ENCODE peak calls at places on chromosomes 2 and 18, in nine cellular contexts. H is uterus, U is right atrium auricular region, A is breast epithelium, N is spleen, Y is prostate gland, V is fibroblast of lung, R is esophagus squamous epithelium, X is RWPE2. Z is an unnamed sample.

GRCh38 chr2:107473145-107473544 is 353.5 kb upstream of the RGPD4 start:
- DNase-seq in H (no peak), U (no peak), A (no peak), N (no peak), Y (no peak), V (no peak), R (no peak), X (no peak), Z (no peak)

GRCh38 chr2:135043345-135043744 is 3.9 kb downstream of the MAP3K19 start:
- DNase-seq in H (no peak), U (no peak), A (no peak), N (no peak), Y (no peak), V (no peak), R (no peak), X (no peak), Z (no peak)

GRCh38 chr18:50917021-50917420 is 38.1 kb downstream of the ME2 start:
- DNase-seq in H (no peak), U (no peak), A (no peak), N (no peak), Y (no peak), V (peak; percentile 6), R (no peak), X (no peak), Z (no peak)

GRCh38 chr2:62038980-62039771 is 133.7 kb downstream of the COMMD1 start:
- DNase-seq in H (no peak), U (no peak), A (no peak), N (no peak), Y (no peak), V (peak; percentile 57), R (no peak), X (no peak), Z (peak; percentile 76)

GRCh38 chr2:65818873-65819451 is 386.6 kb upstream of the SPRED2 start:
- DNase-seq in H (no peak), U (no peak), A (no peak), N (no peak), Y (no peak), V (no peak), R (no peak), X (no peak), Z (no peak)

GRCh38 chr2:205524656-205525055 is 157.6 kb upstream of the NRP2 start:
- DNase-seq in H (no peak), U (no peak), A (no peak), N (no peak), Y (no peak), V (no peak), R (no peak), X (no peak), Z (no peak)

GRCh38 chr2:173271825-173272224 is 82.8 kb upstream of the CDCA7 start:
- DNase-seq in H (no peak), U (no peak), A (no peak), N (no peak), Y (no peak), V (no peak), R (no peak), X (no peak), Z (no peak)

GRCh38 chr2:391658-392170 is 103.8 kb upstream of the ALKAL2 start:
- DNase-seq in H (no peak), U (no peak), A (no peak), N (no peak), Y (no peak), V (no peak), R (no peak), X (no peak), Z (no peak)

GRCh38 chr2:20657522-20658235 is 6.8 kb upstream of the HS1BP3 start:
- DNase-seq in H (no peak), U (no peak), A (peak; percentile 19), N (peak; percentile 71), Y (no peak), V (no peak), R (no peak), X (peak; percentile 20), Z (no peak)

GRCh38 chr2:236177967-236178909 is 10.1 kb upstream of the GBX2 start:
- DNase-seq in H (no peak), U (no peak), A (no peak), N (no peak), Y (no peak), V (peak; percentile 47), R (no peak), X (no peak), Z (peak; percentile 47)

GRCh38 chr2:236176417-236176816 is 8.2 kb upstream of the GBX2 start:
- DNase-seq in H (no peak), U (no peak), A (no peak), N (no peak), Y (no peak), V (peak; percentile 31), R (no peak), X (no peak), Z (no peak)

GRCh38 chr2:236178921-236179652 is 10.9 kb upstream of the GBX2 start:
- DNase-seq in H (no peak), U (no peak), A (no peak), N (no peak), Y (no peak), V (peak; percentile 22), R (no peak), X (no peak), Z (no peak)

GRCh38 chr2:236176951-236177350 is 8.8 kb upstream of the GBX2 start:
- DNase-seq in H (no peak), U (no peak), A (no peak), N (no peak), Y (no peak), V (no peak), R (no peak), X (no peak), Z (no peak)

GRCh38 chr2:236177604-236177966 is 9.4 kb upstream of the GBX2 start:
- DNase-seq in H (no peak), U (no peak), A (no peak), N (no peak), Y (no peak), V (peak; percentile 19), R (no peak), X (no peak), Z (no peak)
- TF ChIP-seq CTCF in H (no peak), U (no peak), A (no peak), N (no peak), Y (no peak), V (peak; percentile 31), R (no peak), X (no peak), Z (peak; percentile 42)

GRCh38 chr18:22344908-22345670 is 72.6 kb downstream of the CTAGE1 start:
- DNase-seq in H (no peak), U (no peak), A (no peak), N (no peak), Y (no peak), V (no peak), R (no peak), X (no peak), Z (no peak)
- H3K27me3 ChIP-seq in H (no peaks in the 10 kb centered on the region), U (no peaks in the 10 kb centered on the region), A (no peaks in the 10 kb centered on the region), N (no peaks in the 10 kb centered on the region), Y (no peaks in the 10 kb centered on the region), V (peaks cover 2% of the 10 kb centered on the region), R (no peaks in the 10 kb centered on the region), X (no peaks in the 10 kb centered on the region), Z (peaks cover 2% of the 10 kb centered on the region)

GRCh38 chr18:69895081-69896047 is 52.3 kb downstream of the CD226 start:
- DNase-seq in H (no peak), U (no peak), A (no peak), N (no peak), Y (no peak), V (no peak), R (no peak), X (no peak), Z (no peak)

GRCh38 chr18:69898241-69898861 is 49.3 kb downstream of the CD226 start:
- DNase-seq in H (no peak), U (no peak), A (no peak), N (no peak), Y (no peak), V (no peak), R (no peak), X (no peak), Z (no peak)

GRCh38 chr18:69897397-69898108 is 50.1 kb downstream of the CD226 start:
- DNase-seq in H (no peak), U (no peak), A (no peak), N (no peak), Y (no peak), V (no peak), R (no peak), X (no peak), Z (peak; percentile 32)

GRCh38 chr18:69906765-69907164 is 40.9 kb downstream of the CD226 start:
- DNase-seq in H (no peak), U (no peak), A (no peak), N (no peak), Y (no peak), V (no peak), R (no peak), X (no peak), Z (no peak)

DNA sequence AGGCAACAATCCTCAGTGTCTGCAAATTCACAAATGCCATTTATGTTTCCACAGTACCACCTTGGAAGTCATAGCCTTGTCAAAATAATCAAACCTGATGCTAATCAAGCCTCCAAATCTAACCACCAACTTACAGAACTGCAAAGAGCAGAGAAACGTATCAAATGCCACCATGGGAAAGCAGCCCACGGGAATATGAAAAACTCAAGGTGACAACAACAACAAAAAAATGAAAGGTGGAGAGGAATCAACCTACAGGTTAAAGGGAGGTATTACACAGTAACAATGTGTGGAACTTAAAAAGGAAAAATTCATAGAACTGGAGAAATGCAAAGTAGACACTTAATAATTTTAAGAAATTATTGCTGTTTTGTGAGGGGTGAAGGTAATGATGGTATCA is 46.7 kb downstream of the CD226 start:
- DNase-seq in H (no peak), U (no peak), A (no peak), N (no peak), Y (no peak), V (no peak), R (no peak), X (no peak), Z (no peak)
- TF ChIP-seq CTCF in H (no peak), U (peak; percentile 11), A (no peak), N (no peak), Y (no peak), V (peak; percentile 0), R (no peak), X (no peak), Z (no peak)

DNA sequence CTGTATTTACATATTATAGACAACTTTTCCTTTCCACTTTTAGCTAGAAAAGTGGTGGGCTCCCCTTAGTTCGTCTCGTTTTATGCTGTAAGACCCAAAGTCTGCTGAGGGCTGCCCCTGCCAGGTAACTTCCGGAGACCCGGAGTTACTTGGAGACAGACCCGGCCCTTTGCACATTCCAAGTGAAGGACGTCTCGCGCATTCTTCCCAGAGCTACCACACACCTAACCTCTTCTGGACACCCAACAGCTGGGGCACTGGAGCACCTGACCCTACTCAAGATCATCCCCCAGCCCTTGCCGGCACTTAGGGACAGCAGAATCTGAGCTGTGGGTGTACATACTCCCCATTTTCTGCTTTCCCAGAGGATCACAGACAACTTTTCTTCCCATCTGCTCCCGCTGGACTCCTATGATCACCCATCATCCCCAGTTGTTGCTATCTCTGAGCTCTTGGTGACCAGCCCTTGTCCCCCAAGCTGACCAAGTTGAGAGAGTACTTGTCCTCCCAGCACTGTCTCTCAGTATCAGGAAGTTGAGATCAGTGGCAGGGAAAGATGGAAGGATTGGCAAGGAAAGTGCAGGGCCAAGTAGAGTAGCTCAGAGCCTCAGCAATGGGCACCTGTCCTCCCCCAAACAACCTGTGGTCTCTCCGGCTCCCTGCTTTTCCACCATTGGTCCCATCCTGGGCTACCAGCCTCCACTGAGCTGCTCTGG is 8.4 kb upstream of the SATB2 start:
- DNase-seq in H (no peak), U (no peak), A (no peak), N (no peak), Y (no peak), V (no peak), R (no peak), X (no peak), Z (no peak)
- H3K27me3 ChIP-seq in H (peaks cover 45% of the 10 kb centered on the region), U (peaks cover 69% of the 10 kb centered on the region), A (peaks cover 100% of the 10 kb centered on the region), N (peaks cover 51% of the 10 kb centered on the region), Y (peaks cover 19% of the 10 kb centered on the region), V (peaks cover 76% of the 10 kb centered on the region), R (peaks cover 68% of the 10 kb centered on the region), X (peaks cover 4% of the 10 kb centered on the region), Z (peaks cover 10% of the 10 kb centered on the region)

GRCh38 chr2:174486614-174487535 is at the start of gene GPR155:
- DNase-seq in H (peak; percentile 99), U (peak; percentile 97), A (peak; percentile 99), N (peak; percentile 100), Y (peak; percentile 99), V (peak; percentile 98), R (peak; percentile 95), X (peak; percentile 100), Z (peak; percentile 95)
- TF ChIP-seq CTCF in H (no peak), U (no peak), A (no peak), N (no peak), Y (no peak), V (no peak), R (no peak), X (peak; percentile 12), Z (peak; percentile 34)

Z was measured in GM06990.